ENCODE peak calls at places on chromosomes 1 and 21, in nine cellular contexts. D, W, Q, U, N, R, F, L and Z are unnamed samples.

GRCh38 chr21:43864313-43864805 is 664 bp upstream of the AGPAT3 start:
- DNase-seq in Q (peak; percentile 81), U (no peak), N (no peak), L (peak; percentile 45), R (peak; percentile 66), F (peak; percentile 64), W (no peak), D (no peak), Z (peak; percentile 28)

GRCh38 chr1:208461680-208462079 is 217.5 kb upstream of the PLXNA2 start:
- DNase-seq in L (no peak), W (no peak), D (no peak), F (no peak), N (peak; percentile 8), R (no peak), Q (no peak), U (no peak), Z (no peak)

GRCh38 chr1:98327151-98327918 is 334.2 kb upstream of the SNX7 start:
- DNase-seq in F (no peak), Q (no peak), W (no peak), N (no peak), L (peak; percentile 70), U (peak; percentile 54), R (no peak), D (no peak), Z (no peak)

GRCh38 chr1:220970311-220970710 is 91.1 kb downstream of the HLX start:
- DNase-seq in U (peak; percentile 21), R (no peak), F (no peak), L (peak; percentile 38), N (no peak), Q (no peak), D (no peak), W (no peak), Z (no peak)

GRCh38 chr1:51058863-51059262 is 43.2 kb upstream of the C1orf185 start:
- DNase-seq in Q (no peak), F (no peak), U (no peak), L (peak; percentile 47), W (no peak), D (no peak), R (no peak), N (no peak), Z (peak; percentile 6)

GRCh38 chr21:44872266-44872567 is 1.3 kb downstream of the PTTG1IP start:
- DNase-seq in Q (no peak), R (no peak), D (no peak), L (no peak), F (no peak), W (no peak), U (no peak), N (no peak), Z (no peak)

GRCh38 chr1:208160259-208160819 is 83.8 kb downstream of the PLXNA2 start:
- DNase-seq in D (no peak), R (no peak), W (no peak), U (no peak), L (no peak), F (no peak), N (no peak), Q (no peak), Z (no peak)

GRCh38 chr1:24108334-24109165 is 3.4 kb downstream of the MYOM3 start:
- DNase-seq in D (no peak), U (peak; percentile 60), W (no peak), Q (no peak), R (no peak), L (peak; percentile 89), N (peak; percentile 79), F (no peak), Z (no peak)

GRCh38 chr1:72285074-72285425 is 2.7 kb upstream of the NEGR1 start:
- DNase-seq in N (no peak), R (no peak), L (no peak), D (no peak), W (no peak), Q (peak; percentile 75), U (no peak), F (no peak), Z (no peak)

GRCh38 chr1:103336376-103336775 is 189.1 kb upstream of the RNPC3 start:
- DNase-seq in F (no peak), R (no peak), D (no peak), Q (no peak), L (no peak), W (no peak), N (no peak), U (no peak), Z (no peak)

GRCh38 chr1:77498918-77499317 is 183.5 kb downstream of the ZZZ3 start:
- DNase-seq in N (no peak), Q (no peak), L (peak; percentile 15), W (no peak), R (no peak), F (no peak), D (no peak), U (no peak), Z (no peak)

GRCh38 chr1:241706257-241706656 is 54.2 kb downstream of the WDR64 start:
- DNase-seq in D (no peak), U (no peak), L (peak; percentile 18), N (no peak), Q (no peak), F (no peak), R (no peak), W (no peak), Z (no peak)

GRCh38 chr1:201774224-201774982 is 54.6 kb upstream of the IPO9 start:
- DNase-seq in Q (no peak), F (no peak), W (no peak), R (no peak), L (peak; percentile 83), D (no peak), N (no peak), U (peak; percentile 86), Z (no peak)

GRCh38 chr1:177243773-177244172 is 73.0 kb downstream of the BRINP2 start:
- DNase-seq in Q (no peak), N (no peak), L (no peak), R (no peak), W (no peak), D (no peak), U (no peak), F (no peak), Z (no peak)

GRCh38 chr21:41501919-41502318 is 6.0 kb downstream of the TMPRSS2 start:
- DNase-seq in R (peak; percentile 40), D (no peak), Q (peak; percentile 82), U (no peak), L (no peak), N (no peak), F (no peak), W (no peak), Z (no peak)

GRCh38 chr1:237507005-237507404 is 383.7 kb downstream of the ZP4 start:
- DNase-seq in Q (no peak), U (no peak), R (no peak), L (no peak), N (no peak), F (no peak), D (no peak), W (no peak), Z (no peak)

GRCh38 chr1:29868944-29869343 is 632.6 kb downstream of the PTPRU start:
- DNase-seq in R (no peak), U (no peak), N (no peak), Q (no peak), L (no peak), F (no peak), W (no peak), D (no peak), Z (no peak)

GRCh38 chr1:160071289-160071688 is 1.3 kb upstream of the KCNJ10 start:
- DNase-seq in U (no peak), N (no peak), R (no peak), L (no peak), W (no peak), Q (no peak), D (no peak), F (no peak), Z (no peak)

GRCh38 chr1:23899070-23899469 is 14.1 kb downstream of the CNR2 start:
- DNase-seq in N (no peak), D (no peak), W (no peak), L (no peak), U (no peak), Q (no peak), F (no peak), R (no peak), Z (no peak)

GRCh38 chr1:114756949-114757454 is 782 bp downstream of the CSDE1 start:
- DNase-seq in D (no peak), N (peak; percentile 62), Q (peak; percentile 57), F (peak; percentile 45), R (peak; percentile 16), L (peak; percentile 60), U (no peak), W (peak; percentile 44), Z (peak; percentile 32)

GRCh38 chr1:89633103-89633744 is at the start of gene LRRC8C:
- DNase-seq in U (no peak), F (peak; percentile 72), D (peak; percentile 38), W (peak; percentile 28), R (peak; percentile 70), Q (peak; percentile 87), N (peak; percentile 54), L (peak; percentile 40), Z (peak; percentile 63)

GRCh38 chr1:55474168-55474786 is 259.1 kb upstream of the USP24 start:
- DNase-seq in F (no peak), W (no peak), N (peak; percentile 25), L (peak; percentile 79), Q (no peak), R (no peak), D (no peak), U (no peak), Z (no peak)

GRCh38 chr1:61741682-61742619 is at the start of gene PATJ:
- DNase-seq in W (no peak), N (peak; percentile 92), L (peak; percentile 33), Q (peak; percentile 87), U (no peak), R (peak; percentile 91), D (peak; percentile 43), F (peak; percentile 66), Z (peak; percentile 11)

GRCh38 chr1:233180626-233181364 is 114.7 kb downstream of the PCNX2 start:
- DNase-seq in Q (no peak), L (no peak), D (no peak), F (no peak), R (no peak), N (no peak), W (no peak), U (no peak), Z (no peak)

GRCh38 chr1:203291201-203292096 is 13.9 kb upstream of the BTG2 start:
- DNase-seq in W (no peak), Q (no peak), D (no peak), U (no peak), R (peak; percentile 13), F (no peak), L (no peak), N (no peak), Z (no peak)

GRCh38 chr1:214085325-214085724 is 97.6 kb downstream of the PROX1 start:
- DNase-seq in D (no peak), U (no peak), F (no peak), N (no peak), Q (no peak), L (no peak), W (no peak), R (no peak), Z (no peak)

GRCh38 chr1:108661030-108661609 is at the start of gene HENMT1:
- DNase-seq in W (no peak), N (peak; percentile 48), L (peak; percentile 75), R (peak; percentile 79), Q (peak; percentile 87), F (peak; percentile 74), U (no peak), D (peak; percentile 70), Z (no peak)

GRCh38 chr1:232982238-232982944 is 32.0 kb downstream of the NTPCR start:
- DNase-seq in W (no peak), D (no peak), L (peak; percentile 58), U (no peak), R (no peak), Q (no peak), F (no peak), N (no peak), Z (no peak)

GRCh38 chr1:199046618-199047017 is 407.8 kb downstream of the PTPRC start:
- DNase-seq in R (no peak), F (no peak), Q (no peak), L (no peak), D (no peak), W (no peak), U (no peak), N (no peak), Z (no peak)

GRCh38 chr1:202959276-202959620 is 1.1 kb upstream of the ADIPOR1 start:
- DNase-seq in N (peak; percentile 83), L (peak; percentile 25), U (no peak), Q (no peak), W (no peak), F (no peak), D (no peak), R (peak; percentile 40), Z (no peak)

GRCh38 chr1:40877681-40878080 is 15.5 kb upstream of the CITED4 start:
- DNase-seq in D (no peak), R (no peak), U (peak; percentile 69), Q (no peak), W (peak; percentile 73), F (peak; percentile 35), N (peak; percentile 77), L (peak; percentile 90), Z (peak; percentile 19)